ENCODE peak calls at places on chromosomes 16 and 17, in four cellular contexts. One of them, this sample, is unnamed.

GRCh38 chr17:31494259-31495048 is 103.0 kb downstream of the RAB11FIP4 start:
- DNase-seq in AG10803: no peak
- DNase-seq in HCT116: no peak
- DNase-seq in GM20000: peak; percentile 73
- DNase-seq in this sample: peak; percentile 86

GRCh38 chr16:12509121-12509520 is 294.6 kb downstream of the CPPED1 start:
- DNase-seq in AG10803: no peak
- DNase-seq in HCT116: no peak
- DNase-seq in GM20000: no peak
- DNase-seq in this sample: no peak

GRCh38 chr17:81579821-81580321 is 27.7 kb upstream of the FAAP100 start:
- DNase-seq in AG10803: peak; percentile 59
- DNase-seq in HCT116: no peak
- DNase-seq in GM20000: no peak
- DNase-seq in this sample: no peak

GRCh38 chr17:80662557-80662956 is 117.9 kb downstream of the RPTOR start:
- DNase-seq in AG10803: no peak
- DNase-seq in HCT116: no peak
- DNase-seq in GM20000: no peak
- DNase-seq in this sample: no peak

GRCh38 chr16:353404-354285 is 1.1 kb upstream of the AXIN1 start:
- DNase-seq in AG10803: no peak
- DNase-seq in HCT116: no peak
- DNase-seq in GM20000: no peak
- DNase-seq in this sample: peak; percentile 26

GRCh38 chr17:4483012-4483840 is 15.5 kb upstream of the SPNS2 start:
- DNase-seq in AG10803: no peak
- DNase-seq in HCT116: peak; percentile 84
- DNase-seq in GM20000: no peak
- DNase-seq in this sample: no peak

GRCh38 chr16:526181-527014 is 1.1 kb upstream of the CAPN15 start:
- DNase-seq in AG10803: peak; percentile 40
- DNase-seq in HCT116: no peak
- DNase-seq in GM20000: no peak
- DNase-seq in this sample: peak; percentile 38

GRCh38 chr16:1626327-1626726 is 14.2 kb downstream of the CRAMP1 start:
- DNase-seq in AG10803: no peak
- DNase-seq in HCT116: no peak
- DNase-seq in GM20000: no peak
- DNase-seq in this sample: no peak

GRCh38 chr16:15639061-15639568 is 3.8 kb downstream of the MARF1 start:
- DNase-seq in AG10803: no peak
- DNase-seq in HCT116: no peak
- DNase-seq in GM20000: no peak
- DNase-seq in this sample: peak; percentile 51

GRCh38 chr17:14334919-14335318 is 34.0 kb downstream of the HS3ST3B1 start:
- DNase-seq in AG10803: no peak
- DNase-seq in HCT116: no peak
- DNase-seq in GM20000: no peak
- DNase-seq in this sample: peak; percentile 37

GRCh38 chr16:30394603-30395154 is 541 bp upstream of the ZNF48 start:
- DNase-seq in AG10803: no peak
- DNase-seq in HCT116: no peak
- DNase-seq in GM20000: no peak
- DNase-seq in this sample: peak; percentile 20

GRCh38 chr16:64589836-64590235 is 532.0 kb downstream of the CDH11 start:
- DNase-seq in AG10803: peak; percentile 81
- DNase-seq in HCT116: no peak
- DNase-seq in GM20000: no peak
- DNase-seq in this sample: no peak

GRCh38 chr17:31495049-31495885 is 103.8 kb downstream of the RAB11FIP4 start:
- DNase-seq in AG10803: peak; percentile 28
- DNase-seq in HCT116: no peak
- DNase-seq in GM20000: no peak
- DNase-seq in this sample: no peak

GRCh38 chr17:35879748-35880654 is at the start of gene CCL5:
- DNase-seq in AG10803: no peak
- DNase-seq in HCT116: no peak
- DNase-seq in GM20000: peak; percentile 85
- DNase-seq in this sample: peak; percentile 77

GRCh38 chr17:79862771-79863440 is 23.7 kb upstream of the CBX4 start:
- DNase-seq in AG10803: no peak
- DNase-seq in HCT116: no peak
- DNase-seq in GM20000: no peak
- DNase-seq in this sample: no peak

GRCh38 chr17:82156284-82156925 is 56.2 kb downstream of the CCDC57 start:
- DNase-seq in AG10803: no peak
- DNase-seq in HCT116: no peak
- DNase-seq in GM20000: no peak
- DNase-seq in this sample: no peak

GRCh38 chr17:18143044-18143936 is 34.7 kb downstream of the MYO15A start:
- DNase-seq in AG10803: no peak
- DNase-seq in HCT116: no peak
- DNase-seq in GM20000: peak; percentile 50
- DNase-seq in this sample: peak; percentile 48
- TF ChIP-seq CTCF in AG10803: peak; percentile 45
- TF ChIP-seq CTCF in HCT116: no peak
- TF ChIP-seq CTCF in GM20000: peak; percentile 26
- TF ChIP-seq CTCF in this sample: no peak

GRCh38 chr17:34357398-34357797 is 1.1 kb downstream of the CCL13 start:
- DNase-seq in AG10803: no peak
- DNase-seq in HCT116: no peak
- DNase-seq in GM20000: no peak
- DNase-seq in this sample: no peak
- TF ChIP-seq CTCF in AG10803: no peak
- TF ChIP-seq CTCF in HCT116: no peak
- TF ChIP-seq CTCF in GM20000: no peak
- TF ChIP-seq CTCF in this sample: no peak

DNA sequence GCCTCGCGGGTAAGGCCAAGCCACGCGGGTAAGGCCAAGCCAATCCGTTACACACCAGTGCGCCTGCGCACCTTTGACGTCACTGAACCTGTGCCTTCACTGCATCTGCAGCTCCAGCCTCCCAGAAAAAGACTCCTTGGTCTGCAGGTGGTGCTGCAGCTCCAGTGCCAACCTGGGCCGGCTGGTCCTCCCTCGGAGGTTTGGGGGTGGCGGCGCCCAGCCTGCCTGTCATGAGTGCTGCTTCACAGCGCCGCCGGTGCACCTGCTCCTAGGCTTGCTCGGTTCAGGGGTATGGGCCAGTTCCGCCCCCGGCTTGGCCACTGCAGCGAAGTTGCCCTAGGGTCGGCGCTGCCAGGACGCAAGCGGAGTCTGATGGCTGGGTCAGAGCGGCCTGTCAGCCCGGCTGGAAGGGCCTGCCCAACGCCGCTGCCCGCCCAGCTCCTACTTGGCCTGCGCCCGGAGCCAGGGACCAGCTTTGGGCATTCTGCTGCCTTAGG is 146.6 kb downstream of the USP22 start:
- DNase-seq in AG10803: peak; percentile 6
- DNase-seq in HCT116: no peak
- DNase-seq in GM20000: no peak
- DNase-seq in this sample: peak; percentile 25
- TF ChIP-seq CTCF in AG10803: peak; percentile 4
- TF ChIP-seq CTCF in HCT116: no peak
- TF ChIP-seq CTCF in GM20000: no peak
- TF ChIP-seq CTCF in this sample: no peak

DNA sequence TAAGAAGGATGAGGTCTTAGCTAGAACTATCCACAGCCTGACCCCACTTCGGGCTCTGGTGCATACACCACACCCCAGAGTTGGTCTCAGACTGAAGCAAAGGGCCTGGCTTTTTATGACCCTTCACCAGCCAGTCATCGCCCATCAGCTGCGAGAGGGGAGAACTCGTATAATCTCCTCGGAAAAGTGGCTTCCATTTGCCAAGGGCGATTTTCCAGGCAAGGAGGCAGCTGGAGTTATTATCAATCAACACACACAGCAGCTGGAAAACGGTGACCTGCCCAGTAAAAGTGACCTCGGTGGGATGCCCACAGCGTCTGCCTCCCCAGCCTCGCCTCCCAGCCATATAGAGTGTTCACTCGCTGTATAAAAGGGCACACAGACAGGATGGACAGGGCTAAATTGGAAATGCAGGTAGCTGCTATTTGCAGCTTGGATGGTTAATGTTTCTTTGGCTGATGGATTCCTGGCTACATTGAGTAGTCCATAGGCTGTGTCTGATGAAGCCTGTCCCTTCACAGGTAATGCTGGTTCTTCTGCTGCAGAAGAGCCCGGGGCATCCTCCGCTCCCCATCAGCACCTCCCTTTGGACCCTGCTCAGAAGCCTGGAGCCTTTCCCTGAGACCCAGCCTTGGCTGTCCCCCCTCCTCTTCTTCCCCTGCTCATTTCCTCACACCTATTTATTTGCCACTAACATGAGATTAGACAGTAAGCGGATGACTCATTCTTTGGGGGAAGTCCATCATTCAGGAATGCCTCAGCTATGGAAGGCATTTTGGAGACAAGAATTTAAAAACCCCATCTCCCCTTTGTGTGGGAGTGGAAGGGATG is 45.7 kb downstream of the TMEM186 start:
- DNase-seq in AG10803: peak; percentile 83
- DNase-seq in HCT116: peak; percentile 12
- DNase-seq in GM20000: no peak
- DNase-seq in this sample: no peak
- TF ChIP-seq CTCF in AG10803: no peak
- TF ChIP-seq CTCF in HCT116: no peak
- TF ChIP-seq CTCF in GM20000: no peak
- TF ChIP-seq CTCF in this sample: no peak

GRCh38 chr16:17131351-17131750 is 339.4 kb downstream of the XYLT1 start:
- DNase-seq in AG10803: no peak
- DNase-seq in HCT116: no peak
- DNase-seq in GM20000: no peak
- DNase-seq in this sample: no peak
- TF ChIP-seq CTCF in AG10803: peak; percentile 23
- TF ChIP-seq CTCF in HCT116: no peak
- TF ChIP-seq CTCF in GM20000: no peak
- TF ChIP-seq CTCF in this sample: no peak

GRCh38 chr16:66519482-66519881 is 30.4 kb downstream of the TK2 start:
- DNase-seq in AG10803: no peak
- DNase-seq in HCT116: no peak
- DNase-seq in GM20000: no peak
- DNase-seq in this sample: no peak

GRCh38 chr16:66517586-66518263 is 32.2 kb downstream of the TK2 start:
- DNase-seq in AG10803: no peak
- DNase-seq in HCT116: no peak
- DNase-seq in GM20000: no peak
- DNase-seq in this sample: no peak

GRCh38 chr16:66515543-66516171 is 34.3 kb downstream of the TK2 start:
- DNase-seq in AG10803: peak; percentile 91
- DNase-seq in HCT116: no peak
- DNase-seq in GM20000: no peak
- DNase-seq in this sample: peak; percentile 67

GRCh38 chr16:66516808-66517585 is 32.9 kb downstream of the TK2 start:
- DNase-seq in AG10803: peak; percentile 98
- DNase-seq in HCT116: peak; percentile 94
- DNase-seq in GM20000: peak; percentile 92
- DNase-seq in this sample: peak; percentile 94

DNA sequence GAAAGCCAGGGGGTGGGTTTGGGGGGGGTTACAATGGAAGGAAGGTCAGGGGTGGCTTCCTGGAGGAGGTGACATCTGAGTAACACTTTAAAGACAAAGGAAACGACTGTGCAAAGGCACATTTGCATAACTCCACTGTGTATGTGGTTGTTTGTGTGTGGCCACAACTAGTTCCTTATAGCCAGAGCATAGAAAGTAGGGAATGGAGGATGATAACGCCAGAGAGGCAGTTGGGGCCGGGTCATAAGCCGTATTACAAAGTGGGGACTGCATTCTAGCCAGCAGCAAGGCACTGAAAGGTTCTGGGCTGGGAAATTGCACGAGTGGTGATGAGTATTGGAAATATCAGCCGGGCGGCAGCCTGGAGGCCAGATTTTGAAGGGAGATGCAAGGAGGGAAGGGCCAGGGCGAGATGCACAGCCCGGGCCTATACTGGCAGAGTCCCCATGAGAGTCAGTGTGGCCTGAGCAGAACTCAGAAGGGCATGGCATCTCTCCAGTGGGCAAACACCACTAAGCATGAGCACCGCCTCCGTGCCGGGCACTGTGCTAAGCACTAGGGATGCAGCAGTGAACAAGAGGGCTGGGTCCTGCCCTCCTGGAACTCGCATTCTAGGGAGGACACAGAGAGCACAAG is 33.6 kb downstream of the TK2 start:
- DNase-seq in AG10803: no peak
- DNase-seq in HCT116: no peak
- DNase-seq in GM20000: no peak
- DNase-seq in this sample: no peak
- TF ChIP-seq CTCF in AG10803: no peak
- TF ChIP-seq CTCF in HCT116: no peak
- TF ChIP-seq CTCF in GM20000: no peak
- TF ChIP-seq CTCF in this sample: peak; percentile 3

GRCh38 chr17:44653954-44654353 is 2.3 kb upstream of the MEIOC start:
- DNase-seq in AG10803: no peak
- DNase-seq in HCT116: no peak
- DNase-seq in GM20000: no peak
- DNase-seq in this sample: no peak
- TF ChIP-seq CTCF in AG10803: no peak
- TF ChIP-seq CTCF in HCT116: no peak
- TF ChIP-seq CTCF in GM20000: no peak
- TF ChIP-seq CTCF in this sample: no peak

GRCh38 chr16:76665571-76666275 is 388.5 kb downstream of the CNTNAP4 start:
- DNase-seq in AG10803: no peak
- DNase-seq in HCT116: no peak
- DNase-seq in GM20000: no peak
- DNase-seq in this sample: no peak
- TF ChIP-seq CTCF in AG10803: no peak
- TF ChIP-seq CTCF in HCT116: no peak
- TF ChIP-seq CTCF in GM20000: no peak
- TF ChIP-seq CTCF in this sample: no peak

DNA sequence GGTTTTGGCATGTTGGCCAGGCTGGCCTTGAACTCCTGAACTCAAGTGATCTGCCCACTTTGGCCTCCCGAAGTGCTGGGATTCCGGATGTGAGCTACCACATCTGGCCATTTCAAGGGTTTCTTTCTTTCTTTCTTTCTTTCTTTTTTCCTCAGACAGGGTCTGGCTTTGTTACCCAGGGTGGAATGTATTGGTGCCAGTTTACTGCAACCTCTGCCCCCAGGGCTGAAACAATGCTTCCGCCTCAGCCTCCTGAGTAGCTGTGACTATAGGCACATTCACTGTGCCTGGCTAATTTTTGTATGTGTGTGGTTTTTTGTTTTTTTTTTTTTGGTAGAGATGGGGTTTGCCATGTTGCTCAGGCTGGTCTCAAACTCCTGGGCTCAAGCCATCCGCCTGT is 3.1 kb downstream of the FCSK start:
- DNase-seq in AG10803: no peak
- DNase-seq in HCT116: no peak
- DNase-seq in GM20000: no peak
- DNase-seq in this sample: no peak
- TF ChIP-seq CTCF in AG10803: no peak
- TF ChIP-seq CTCF in HCT116: no peak
- TF ChIP-seq CTCF in GM20000: no peak
- TF ChIP-seq CTCF in this sample: no peak